ENCODE peak calls at places on chromosomes 7 and 10, in five cellular contexts. D is CD8-positive, alpha-beta memory T cell; S is colonic mucosa; U is DND-41; F is CD4-positive, CD25-positive, alpha-beta regulatory T cell. Z is an unnamed sample. For H3K36me3, the result is how much of the 10 kb centered on the place peaks cover.

GRCh38 chr10:123913688-123914268 is 22.2 kb upstream of the CPXM2 start:
- DNase-seq in F (no peak), U (peak), D (no peak), S (no peak), Z (no peak)

GRCh38 chr7:158976468-158976848 is 120.1 kb downstream of the DYNC2I1 start:
- DNase-seq in D (no peak), S (no peak), U (no peak), F (no peak), Z (no peak)

GRCh38 chr10:98403812-98404504 is 11.0 kb downstream of the PYROXD2 start:
- DNase-seq in D (no peak), U (no peak), F (no peak), S (no peak), Z (no peak)

GRCh38 chr7:84700563-84701370 is 486.1 kb downstream of the SEMA3D start:
- DNase-seq in F (no peak), D (no peak), S (no peak), U (no peak), Z (no peak)

GRCh38 chr10:33793793-33794192 is 459.3 kb upstream of the NRP1 start:
- DNase-seq in D (no peak), S (no peak), U (no peak), F (no peak), Z (no peak)

GRCh38 chr7:974172-974571 is 1.2 kb downstream of the COX19 start:
- DNase-seq in F (no peak), U (no peak), S (peak), D (no peak), Z (no peak)

GRCh38 chr7:70082026-70082655 is 483.9 kb downstream of the AUTS2 start:
- DNase-seq in F (no peak), D (no peak), S (no peak), U (no peak), Z (no peak)

GRCh38 chr7:149690688-149691446 is 82.5 kb downstream of the ZNF467 start:
- DNase-seq in S (peak), D (no peak), U (no peak), F (no peak), Z (no peak)

GRCh38 chr7:104552102-104552501 is 223.7 kb downstream of the LHFPL3 start:
- DNase-seq in U (peak), F (no peak), D (no peak), S (peak), Z (no peak)

GRCh38 chr7:150829426-150829825 is 22.9 kb upstream of the AOC1 start:
- DNase-seq in D (no peak), U (no peak), F (no peak), S (no peak), Z (no peak)

GRCh38 chr10:117240730-117241529 is at the start of gene SLC18A2:
- DNase-seq in U (no peak), F (no peak), D (no peak), S (no peak), Z (no peak)

GRCh38 chr7:74033372-74034311 is 5.7 kb downstream of the ELN start:
- DNase-seq in D (no peak), S (no peak), U (no peak), F (no peak), Z (no peak)

GRCh38 chr10:24174014-24174413 is 34.9 kb upstream of the KIAA1217 start:
- DNase-seq in D (no peak), U (no peak), F (no peak), S (no peak), Z (no peak)
- H3K36me3 ChIP-seq in D (under half), U (under half), F (under half), S (under half), Z (under half)

GRCh38 chr7:133672866-133673265 is 420.0 kb downstream of the EXOC4 start:
- DNase-seq in D (no peak), F (no peak), U (no peak), S (no peak), Z (no peak)
- H3K27ac ChIP-seq in D (no peak), F (no peak), U (no peak), S (no peak), Z (no peak)

GRCh38 chr7:99485094-99485493 is 12.4 kb downstream of the ZNF789 start:
- DNase-seq in D (no peak), F (no peak), S (no peak), U (no peak), Z (no peak)
- H3K36me3 ChIP-seq in D (under half), F (under half), S (under half), U (under half), Z (under half)

DNA sequence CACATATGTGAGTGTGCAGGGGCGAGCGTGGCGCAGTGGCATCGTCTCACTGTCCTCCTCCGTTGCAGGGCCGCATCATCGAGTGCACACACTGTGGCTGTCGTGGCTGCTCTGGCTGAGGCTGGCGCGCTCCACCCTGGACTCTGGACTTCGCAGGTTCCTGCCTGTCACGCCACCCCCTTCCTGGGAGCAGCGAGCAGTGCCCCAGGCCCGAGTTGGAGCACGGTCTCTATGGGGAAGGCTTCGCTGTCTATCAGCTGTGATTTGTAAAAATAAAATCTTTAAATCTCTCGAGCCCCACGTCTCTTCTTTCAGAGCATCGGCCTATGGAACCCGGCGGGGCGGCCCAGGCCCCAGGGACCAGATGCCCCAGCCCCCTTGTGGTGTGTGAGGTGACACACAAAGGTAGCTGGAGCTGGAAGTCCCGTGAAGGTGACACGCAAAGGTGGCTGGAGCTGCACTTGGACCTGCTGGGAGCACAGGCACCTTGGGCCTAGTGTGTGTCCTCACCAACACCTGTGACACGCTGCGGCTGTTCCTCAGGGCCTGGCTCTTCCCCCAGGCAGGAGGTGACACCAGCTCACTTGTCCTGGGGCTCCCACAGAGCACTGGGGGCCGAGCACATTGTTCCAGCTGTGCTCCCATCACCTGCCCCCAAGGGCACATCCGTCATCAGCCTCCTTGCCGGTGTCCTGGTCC is 10.7 kb downstream of the BUD31 start:
- DNase-seq in F (no peak), D (no peak), U (no peak), S (no peak), Z (no peak)
- H3K27ac ChIP-seq in F (no peak), D (no peak), U (no peak), S (no peak), Z (no peak)

DNA sequence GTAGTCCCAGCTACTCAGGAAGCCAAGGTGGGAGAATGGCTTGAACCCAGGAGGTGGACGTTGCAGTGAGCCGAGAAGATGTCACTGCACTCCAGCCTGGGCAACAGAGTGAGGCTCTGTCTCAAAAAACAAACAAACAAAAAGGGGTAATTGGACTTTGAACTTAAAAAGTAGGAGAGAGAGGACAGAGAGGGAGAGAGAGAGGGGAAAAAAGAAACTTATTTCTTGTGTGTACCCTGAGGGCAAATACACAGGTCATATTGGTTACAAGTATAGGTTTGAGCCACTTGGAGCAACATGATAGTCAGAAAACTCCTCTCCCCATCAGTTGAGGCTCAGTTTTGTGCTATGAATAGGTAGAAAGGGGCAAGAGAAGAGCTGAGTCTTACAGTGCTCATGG is 42.8 kb upstream of the CCDC7 start:
- DNase-seq in S (no peak), U (no peak), F (no peak), D (no peak), Z (no peak)
- H3K36me3 ChIP-seq in S (under half), U (under half), F (under half), D (under half), Z (under half)

GRCh38 chr7:35720032-35720431 is 25.1 kb upstream of the HERPUD2 start:
- DNase-seq in S (no peak), U (no peak), F (no peak), D (no peak), Z (no peak)
- H3K27ac ChIP-seq in S (no peak), U (no peak), F (no peak), D (no peak), Z (no peak)

GRCh38 chr10:11304906-11305585 is 287.4 kb downstream of the CELF2 start:
- DNase-seq in U (no peak), D (no peak), S (no peak), F (no peak), Z (no peak)
- H3K36me3 ChIP-seq in U (half or more), D (half or more), S (under half), F (half or more), Z (under half)

DNA sequence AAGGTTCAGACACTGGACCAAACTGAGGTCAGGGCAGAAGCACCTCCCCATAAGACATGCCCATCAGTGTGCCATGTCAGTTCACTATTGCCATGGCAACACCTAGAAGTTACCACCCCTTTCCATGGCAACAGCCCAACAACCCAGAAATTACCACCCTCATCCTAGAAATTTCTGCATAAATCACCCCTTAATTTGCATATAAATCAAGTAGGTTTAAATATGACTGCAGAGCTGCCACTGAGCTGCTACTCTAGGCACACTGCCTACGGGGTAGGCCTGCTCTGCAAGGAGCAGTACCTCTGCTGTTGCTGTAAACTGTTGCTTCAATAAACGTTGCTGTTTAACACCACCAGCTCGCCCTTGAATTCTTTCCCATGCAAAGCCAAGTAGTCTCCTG is 12.7 kb downstream of the STEAP2 start:
- DNase-seq in U (no peak), D (no peak), S (no peak), F (no peak), Z (no peak)
- H3K27ac ChIP-seq in U (no peak), D (no peak), S (no peak), F (no peak), Z (no peak)

GRCh38 chr7:134935701-134936100 is 50.6 kb upstream of the AGBL3 start:
- DNase-seq in D (no peak), F (no peak), S (no peak), U (no peak), Z (no peak)
- H3K36me3 ChIP-seq in D (under half), F (under half), S (under half), U (under half), Z (under half)

Z was measured in Peyer's patch.